ENCODE peak calls at places on chromosome 9, in four cellular contexts. H is psoas muscle, D is colonic mucosa, B is transverse colon. E is an unnamed sample.

GRCh38 chr9:92774274-92774673 is 9.6 kb upstream of the BICD2 start:
- DNase-seq in H (no peak), D (no peak), B (no peak), E (no peak)

GRCh38 chr9:33489070-33489469 is 15.3 kb upstream of the NOL6 start:
- DNase-seq in H (no peak), D (no peak), B (no peak), E (no peak)

GRCh38 chr9:76045217-76045616 is 154.7 kb downstream of the PCSK5 start:
- DNase-seq in H (no peak), D (no peak), B (no peak), E (no peak)

GRCh38 chr9:135968083-135968476 is 6.9 kb upstream of the UBAC1 start:
- DNase-seq in H (no peak), D (no peak), B (no peak), E (no peak)

GRCh38 chr9:76441551-76442322 is 17.2 kb upstream of the GCNT1 start:
- DNase-seq in H (no peak), D (no peak), B (no peak), E (no peak)

GRCh38 chr9:136016882-136017812 is 56.0 kb upstream of the UBAC1 start:
- DNase-seq in H (peak; percentile 57), D (no peak), B (peak; percentile 3), E (peak; percentile 76)

GRCh38 chr9:36407122-36407723 is 7.2 kb upstream of the RNF38 start:
- DNase-seq in H (no peak), D (peak; percentile 47), B (peak; percentile 54), E (peak; percentile 50)

GRCh38 chr9:70347046-70347445 is 67.4 kb downstream of the KLF9 start:
- DNase-seq in H (no peak), D (no peak), B (no peak), E (no peak)

GRCh38 chr9:128702445-128702948 is at the start of gene PKN3:
- DNase-seq in H (peak; percentile 93), D (peak; percentile 93), B (peak; percentile 92), E (peak; percentile 92)

GRCh38 chr9:116549061-116549664 is 137.9 kb upstream of the TRIM32 start:
- DNase-seq in H (peak; percentile 92), D (peak; percentile 62), B (peak; percentile 61), E (peak; percentile 70)

GRCh38 chr9:106479679-106480078 is 383.3 kb upstream of the ZNF462 start:
- DNase-seq in H (no peak), D (no peak), B (no peak), E (no peak)

GRCh38 chr9:38621434-38622082 is 1.2 kb upstream of the ANKRD18A start:
- DNase-seq in H (peak; percentile 50), D (peak; percentile 42), B (peak; percentile 40), E (peak; percentile 61)

GRCh38 chr9:113463418-113464285 is at the start of gene RGS3:
- DNase-seq in H (peak; percentile 77), D (peak; percentile 92), B (peak; percentile 86), E (peak; percentile 81)

GRCh38 chr9:4389755-4390154 is 89.9 kb upstream of the GLIS3 start:
- DNase-seq in H (no peak), D (no peak), B (no peak), E (no peak)

GRCh38 chr9:30522486-30522885 is 1862.0 kb upstream of the ACO1 start:
- DNase-seq in H (no peak), D (no peak), B (no peak), E (no peak)

GRCh38 chr9:79883073-79883645 is 311.4 kb downstream of the TLE4 start:
- DNase-seq in H (no peak), D (no peak), B (peak; percentile 26), E (no peak)

GRCh38 chr9:27447036-27447700 is 76.9 kb upstream of the IFNK start:
- DNase-seq in H (no peak), D (no peak), B (no peak), E (no peak)

GRCh38 chr9:100213730-100214477 is 114.9 kb downstream of the INVS start:
- DNase-seq in H (no peak), D (no peak), B (no peak), E (no peak)

GRCh38 chr9:115770521-115770920 is 383.1 kb upstream of the PAPPA start:
- DNase-seq in H (no peak), D (no peak), B (no peak), E (no peak)

GRCh38 chr9:114446036-114446435 is 58.3 kb upstream of the AKNA start:
- DNase-seq in H (no peak), D (no peak), B (no peak), E (no peak)

GRCh38 chr9:87748895-87749294 is 23.0 kb downstream of the CTSL start:
- DNase-seq in H (no peak), D (no peak), B (no peak), E (no peak)

GRCh38 chr9:70485273-70485858 is 70.9 kb upstream of the KLF9 start:
- DNase-seq in H (peak; percentile 70), D (peak; percentile 30), B (no peak), E (no peak)

GRCh38 chr9:27293046-27293445 is 3.9 kb downstream of the EQTN start:
- DNase-seq in H (no peak), D (no peak), B (no peak), E (no peak)

GRCh38 chr9:36789886-36790285 is 217.2 kb downstream of the MELK start:
- DNase-seq in H (no peak), D (no peak), B (no peak), E (no peak)

GRCh38 chr9:70136632-70137031 is 93.0 kb downstream of the MAMDC2 start:
- DNase-seq in H (no peak), D (no peak), B (no peak), E (no peak)

GRCh38 chr9:115923903-115924668 is 229.5 kb upstream of the PAPPA start:
- DNase-seq in H (no peak), D (peak; percentile 20), B (peak; percentile 7), E (no peak)

GRCh38 chr9:3277200-3277599 is 248.6 kb downstream of the RFX3 start:
- DNase-seq in H (no peak), D (no peak), B (no peak), E (no peak)

GRCh38 chr9:31089822-31090221 is 1294.6 kb upstream of the ACO1 start:
- DNase-seq in H (no peak), D (no peak), B (no peak), E (no peak)

GRCh38 chr9:121050128-121050988 is at the start of gene C5:
- DNase-seq in H (no peak), D (no peak), B (no peak), E (no peak)

GRCh38 chr9:20463823-20464222 is 158.5 kb downstream of the MLLT3 start:
- DNase-seq in H (no peak), D (no peak), B (no peak), E (no peak)

GRCh38 chr9:97986466-97986865 is 3.3 kb downstream of the ANP32B start:
- DNase-seq in H (no peak), D (no peak), B (no peak), E (no peak)

GRCh38 chr9:37961346-37961745 is 57.4 kb upstream of the SLC25A51 start:
- DNase-seq in H (no peak), D (no peak), B (no peak), E (no peak)

GRCh38 chr9:121692606-121693505 is 41.4 kb downstream of the DAB2IP start:
- DNase-seq in H (no peak), D (no peak), B (no peak), E (no peak)

GRCh38 chr9:27209034-27209433 is 87.9 kb downstream of the EQTN start:
- DNase-seq in H (no peak), D (no peak), B (no peak), E (no peak)

GRCh38 chr9:129868571-129869486 is 33.6 kb downstream of the USP20 start:
- DNase-seq in H (peak; percentile 58), D (peak; percentile 41), B (peak; percentile 68), E (no peak)

GRCh38 chr9:125529589-125530515 is 177.2 kb downstream of the MAPKAP1 start:
- DNase-seq in H (no peak), D (no peak), B (no peak), E (no peak)
- H3K27ac ChIP-seq in H (no peak overlapping the region), D (peak overlapping the region; percentile 56), B (peak overlapping the region; percentile 32), E (no peak overlapping the region)

DNA sequence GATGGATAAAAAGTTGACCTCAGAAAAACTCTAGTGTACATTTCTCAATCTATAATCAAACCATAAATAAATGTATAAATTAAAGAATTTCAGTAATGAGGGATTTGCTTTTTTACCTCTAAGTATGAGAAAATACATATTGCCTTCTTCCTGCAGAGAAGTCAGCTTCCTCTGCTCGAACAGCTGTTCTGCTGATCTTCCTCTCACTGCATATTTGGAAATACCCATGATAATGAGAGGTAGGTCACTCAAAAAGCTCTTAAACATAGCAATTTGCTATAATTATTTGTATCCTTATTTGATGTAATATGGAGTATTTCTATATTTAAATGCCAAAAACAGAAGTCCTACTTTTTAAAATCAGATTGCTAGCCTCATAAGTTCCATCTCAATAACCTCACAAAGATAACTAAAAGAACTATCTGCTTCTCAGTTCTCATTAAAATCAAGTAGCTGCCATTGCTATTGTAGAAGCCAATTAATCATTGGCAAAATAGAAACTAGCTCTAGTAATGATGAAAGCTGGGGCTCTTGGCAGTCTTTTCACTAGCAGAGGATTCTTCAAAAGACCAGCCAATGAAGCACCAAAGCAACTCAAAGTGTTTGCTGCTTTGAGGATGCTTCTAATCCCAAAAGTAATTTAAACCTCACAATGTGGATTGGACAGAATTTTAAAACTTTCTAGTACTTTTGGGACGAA is 35.7 kb upstream of the OR13D1 start:
- DNase-seq in H (no peak), D (no peak), B (no peak), E (no peak)
- H3K27ac ChIP-seq in H (no peak overlapping the region), D (no peak overlapping the region), B (no peak overlapping the region), E (no peak overlapping the region)

GRCh38 chr9:14993061-14993800 is 83.0 kb upstream of the FREM1 start:
- DNase-seq in H (peak; percentile 93), D (peak; percentile 84), B (peak; percentile 73), E (peak; percentile 88)
- H3K27ac ChIP-seq in H (peak overlapping the region; percentile 55), D (no peak overlapping the region), B (peak overlapping the region; percentile 35), E (peak overlapping the region; percentile 33)

GRCh38 chr9:126875780-126876510 is 15.5 kb downstream of the ZBTB34 start:
- DNase-seq in H (no peak), D (no peak), B (no peak), E (no peak)
- H3K27ac ChIP-seq in H (no peak overlapping the region), D (no peak overlapping the region), B (no peak overlapping the region), E (no peak overlapping the region)

DNA sequence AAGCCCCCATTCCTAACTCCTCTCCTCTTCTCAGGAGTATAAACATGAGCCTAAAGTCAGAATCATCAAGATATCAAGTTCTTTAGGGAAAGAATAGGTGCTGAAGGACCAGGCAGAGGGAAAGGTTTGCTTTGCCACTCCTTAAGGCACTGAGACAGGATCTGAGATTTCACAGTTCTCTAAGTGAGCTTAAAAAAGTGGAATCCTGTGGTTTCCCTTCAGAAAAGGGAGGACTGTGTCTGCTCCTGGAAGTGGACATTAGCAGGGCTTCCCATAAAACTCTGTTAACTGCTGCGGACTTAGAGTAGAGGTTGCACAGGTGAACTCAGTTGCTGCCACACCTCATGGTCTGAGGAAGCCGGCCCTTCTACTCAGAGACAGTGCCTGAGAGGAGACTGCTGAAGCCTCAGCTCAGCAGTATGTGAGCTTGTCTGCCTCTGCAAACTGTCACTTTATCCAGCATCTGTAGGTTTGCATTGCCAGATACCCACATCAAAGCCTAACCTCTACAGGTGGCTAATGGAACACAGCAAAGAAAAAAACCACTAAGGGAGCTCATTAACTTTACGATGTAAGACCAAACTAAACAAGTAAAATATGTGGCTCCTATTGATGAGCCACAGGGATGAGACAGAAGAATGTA is 42.9 kb downstream of the RIC1 start:
- DNase-seq in H (no peak), D (no peak), B (no peak), E (no peak)
- H3K27ac ChIP-seq in H (no peak overlapping the region), D (no peak overlapping the region), B (peak overlapping the region; percentile 32), E (no peak overlapping the region)

GRCh38 chr9:12680341-12680740 is 12.8 kb upstream of the TYRP1 start:
- DNase-seq in H (no peak), D (no peak), B (no peak), E (no peak)
- H3K27ac ChIP-seq in H (no peak overlapping the region), D (no peak overlapping the region), B (no peak overlapping the region), E (no peak overlapping the region)